ENCODE peak calls at places on chromosomes 7 and 10, in four cellular contexts. Y is activated CD8-positive, alpha-beta T cell treated with anti-CD3 and anti-CD28 coated beads for 36 hours; F is epithelial cell of esophagus; I is foreskin fibroblast. J is an unnamed sample.

GRCh38 chr10:102341038-102341688 is 54.3 kb upstream of the NFKB2 start:
- DNase-seq in Y (no peak), F (peak), I (peak), J (no peak)

GRCh38 chr10:15719899-15720634 is at the start of gene ITGA8:
- DNase-seq in Y (peak), F (no peak), I (peak), J (peak)

GRCh38 chr7:112487457-112487856 is 6.7 kb downstream of the LSMEM1 start:
- DNase-seq in Y (no peak), F (no peak), I (no peak), J (no peak)

GRCh38 chr10:4074559-4075407 is 289.8 kb upstream of the KLF6 start:
- DNase-seq in Y (no peak), F (peak), I (no peak), J (no peak)

GRCh38 chr10:103666109-103666508 is 172.6 kb downstream of the NEURL1 start:
- DNase-seq in Y (peak), F (peak), I (peak), J (no peak)

GRCh38 chr7:56092789-56093531 is at the start of gene PHKG1:
- DNase-seq in Y (no peak), F (peak), I (peak), J (no peak)

GRCh38 chr7:147653456-147653855 is 937.1 kb upstream of the C7orf33 start:
- DNase-seq in Y (no peak), F (no peak), I (no peak), J (no peak)

GRCh38 chr7:123351506-123352225 is 151.9 kb upstream of the SLC13A1 start:
- DNase-seq in Y (no peak), F (no peak), I (no peak), J (no peak)

GRCh38 chr7:143429770-143430698 is 13.2 kb upstream of the TAS2R60 start:
- DNase-seq in Y (no peak), F (peak), I (peak), J (no peak)

GRCh38 chr7:27175005-27175625 is 995 bp upstream of the HOXA10 start:
- DNase-seq in Y (no peak), F (no peak), I (peak), J (no peak)

GRCh38 chr10:63166742-63167258 is 33.7 kb downstream of the NRBF2 start:
- DNase-seq in Y (peak), F (peak), I (peak), J (peak)

GRCh38 chr7:13920053-13920697 is 69.3 kb downstream of the ETV1 start:
- DNase-seq in Y (no peak), F (peak), I (peak), J (no peak)

GRCh38 chr10:113965683-113966082 is 78.0 kb upstream of the ADRB1 start:
- DNase-seq in Y (no peak), F (no peak), I (no peak), J (no peak)

GRCh38 chr10:62681211-62681940 is 123.1 kb upstream of the ADO start:
- DNase-seq in Y (peak), F (peak), I (no peak), J (peak)

GRCh38 chr10:65358565-65358964 is 1567.3 kb upstream of the LRRTM3 start:
- DNase-seq in Y (no peak), F (peak), I (no peak), J (peak)

GRCh38 chr7:139058963-139059362 is 23.1 kb upstream of the ZC3HAV1L start:
- DNase-seq in Y (no peak), F (no peak), I (peak), J (no peak)

GRCh38 chr10:104521901-104522827 is 118.9 kb upstream of the SORCS3 start:
- DNase-seq in Y (no peak), F (no peak), I (no peak), J (no peak)

GRCh38 chr10:44830022-44830421 is 81.1 kb upstream of the TMEM72 start:
- DNase-seq in Y (no peak), F (peak), I (peak), J (no peak)

GRCh38 chr7:127252380-127252718 is 392 bp downstream of the GRM8 start:
- DNase-seq in Y (no peak), F (no peak), I (no peak), J (no peak)

GRCh38 chr7:127253289-127254162 is 785 bp upstream of the GRM8 start:
- DNase-seq in Y (peak), F (peak), I (peak), J (peak)

GRCh38 chr7:127252736-127253288 is at the start of gene GRM8:
- DNase-seq in Y (peak), F (peak), I (peak), J (peak)

GRCh38 chr7:127256326-127256725 is 3.6 kb upstream of the GRM8 start:
- DNase-seq in Y (no peak), F (peak), I (no peak), J (no peak)

DNA sequence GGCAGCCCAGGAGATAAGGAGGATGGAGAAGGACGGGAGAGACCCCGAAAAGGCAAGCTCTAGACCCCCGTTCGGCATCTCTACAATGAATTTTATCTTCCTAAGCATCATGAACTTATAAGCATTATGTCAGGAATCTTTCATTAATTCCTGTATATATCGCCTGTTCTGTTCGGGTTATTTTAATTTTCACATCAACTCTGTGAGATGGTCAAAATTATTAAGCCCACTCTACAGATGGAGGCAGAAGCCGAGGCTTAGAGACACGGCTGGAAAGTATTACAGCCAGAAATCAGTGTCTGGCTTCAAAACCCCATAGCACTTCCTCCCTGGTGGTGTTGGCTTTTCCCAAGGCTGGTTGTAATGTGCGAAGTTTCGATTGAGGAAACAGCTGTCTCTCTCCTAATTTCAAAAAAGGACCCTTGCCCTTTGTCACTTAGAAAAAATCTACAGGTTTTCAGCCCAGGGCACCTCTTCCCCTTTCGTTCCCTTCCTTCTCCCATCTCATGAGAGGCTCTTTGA is 1.5 kb upstream of the GRM8 start:
- DNase-seq in Y (no peak), F (no peak), I (no peak), J (no peak)
- TF ChIP-seq CTCF in Y (peak), F (no peak), I (no peak), J (no peak)

GRCh38 chr7:100629117-100629711 is 12.1 kb downstream of the TFR2 start:
- DNase-seq in Y (peak), F (peak), I (peak), J (peak)
- TF ChIP-seq CTCF in Y (peak), F (peak), I (peak), J (peak)

DNA sequence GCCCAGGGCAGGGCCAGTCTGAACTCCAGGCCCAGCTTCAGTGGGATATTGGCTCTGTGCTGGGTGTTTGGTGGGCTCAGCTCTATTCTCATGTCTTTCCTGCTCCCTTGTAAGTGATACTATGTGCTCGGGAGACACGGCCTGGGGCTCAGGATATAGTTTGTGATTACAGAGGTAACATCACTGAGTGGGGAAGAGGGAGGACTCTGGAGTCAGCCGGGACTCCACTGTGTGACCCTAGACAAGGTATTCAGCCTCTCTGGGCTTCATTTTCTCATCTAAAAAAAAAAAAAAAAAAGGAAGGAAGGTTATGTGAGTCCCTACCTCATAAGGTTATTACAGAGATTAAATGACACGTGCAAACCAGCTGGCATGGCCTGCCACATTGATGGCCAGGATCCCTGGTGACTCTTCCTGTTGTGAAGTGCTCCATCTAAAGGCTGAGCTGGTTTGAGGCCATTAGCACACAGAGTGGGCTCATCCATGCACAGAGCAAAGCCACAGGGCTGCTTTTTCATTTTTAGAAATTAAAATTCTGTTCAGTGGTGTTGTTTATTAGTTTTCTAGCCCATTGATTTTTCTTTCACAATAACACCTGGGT is 15.7 kb downstream of the SLC13A4 start:
- DNase-seq in Y (no peak), F (no peak), I (peak), J (no peak)
- TF ChIP-seq CTCF in Y (no peak), F (no peak), I (no peak), J (no peak)

GRCh38 chr7:45106820-45107219 is 4.7 kb downstream of the TBRG4 start:
- DNase-seq in Y (no peak), F (no peak), I (no peak), J (no peak)

GRCh38 chr7:45103958-45104843 is 7.3 kb downstream of the TBRG4 start:
- DNase-seq in Y (no peak), F (no peak), I (no peak), J (no peak)

GRCh38 chr7:45105588-45106188 is 5.8 kb downstream of the TBRG4 start:
- DNase-seq in Y (no peak), F (no peak), I (no peak), J (no peak)

GRCh38 chr7:45102785-45103712 is 8.4 kb downstream of the TBRG4 start:
- DNase-seq in Y (no peak), F (no peak), I (no peak), J (no peak)

GRCh38 chr7:45104844-45105587 is 6.5 kb downstream of the TBRG4 start:
- DNase-seq in Y (no peak), F (no peak), I (no peak), J (no peak)
- TF ChIP-seq CTCF in Y (no peak), F (no peak), I (no peak), J (no peak)

GRCh38 chr10:95364342-95364741 is 73.5 kb upstream of the PDLIM1 start:
- DNase-seq in Y (no peak), F (no peak), I (no peak), J (no peak)

GRCh38 chr10:95360122-95360715 is 69.4 kb upstream of the PDLIM1 start:
- DNase-seq in Y (no peak), F (peak), I (peak), J (no peak)

GRCh38 chr10:95359466-95359865 is 68.7 kb upstream of the PDLIM1 start:
- DNase-seq in Y (no peak), F (no peak), I (no peak), J (no peak)

DNA sequence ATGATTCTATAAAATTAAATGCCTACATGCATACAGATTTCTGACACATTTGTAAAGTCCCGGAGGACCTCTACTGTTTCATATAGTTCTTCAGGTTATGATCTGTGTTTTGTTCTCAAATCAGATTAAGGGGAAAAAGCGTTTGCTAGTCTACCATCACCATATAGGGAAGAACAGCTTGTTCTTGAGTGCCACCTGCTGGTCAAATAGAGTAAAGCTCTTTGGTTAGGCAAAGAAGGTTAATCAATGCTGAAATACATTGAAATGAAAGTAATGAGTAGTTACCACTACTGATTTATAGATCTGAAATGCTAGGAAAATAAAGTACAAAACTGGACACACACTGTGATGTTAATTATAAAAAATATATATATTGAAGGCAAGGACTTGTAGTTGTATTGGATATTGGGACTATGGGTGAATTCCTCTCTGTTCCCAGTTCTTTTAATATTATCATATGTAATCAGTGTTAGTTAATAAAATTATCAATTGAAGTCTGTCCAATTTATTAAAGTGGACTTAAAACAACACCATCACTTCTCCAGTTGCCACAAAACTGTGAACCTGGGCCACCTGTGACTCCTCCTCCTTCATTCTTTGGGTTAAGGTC is 72.6 kb upstream of the PDLIM1 start:
- DNase-seq in Y (peak), F (peak), I (peak), J (peak)
- TF ChIP-seq CTCF in Y (peak), F (peak), I (peak), J (peak)

GRCh38 chr10:23376175-23376787 is 31.7 kb upstream of the C10orf67 start:
- DNase-seq in Y (no peak), F (no peak), I (no peak), J (no peak)
- TF ChIP-seq CTCF in Y (no peak), F (no peak), I (no peak), J (no peak)

GRCh38 chr10:33381391-33381790 is 46.9 kb upstream of the NRP1 start:
- DNase-seq in Y (no peak), F (no peak), I (peak), J (no peak)
- TF ChIP-seq CTCF in Y (no peak), F (no peak), I (no peak), J (no peak)

J was measured in GM20000.